ENCODE peak calls at places on chromosome 18, in eight cellular contexts. R, V, F, P, U, Z, E and X are unnamed samples.

GRCh38 chr18:37729715-37730114 is 164.1 kb upstream of the CELF4 start:
- DNase-seq in U (no peak), R (no peak), F (no peak), Z (peak; percentile 17), E (no peak), P (peak; percentile 57), V (no peak), X (no peak)

GRCh38 chr18:27887711-27888495 is 289.0 kb downstream of the CDH2 start:
- DNase-seq in Z (no peak), P (peak; percentile 52), R (peak; percentile 26), E (no peak), U (no peak), V (no peak), F (peak; percentile 19), X (no peak)

GRCh38 chr18:52060612-52061259 is 279.3 kb upstream of the DCC start:
- DNase-seq in F (no peak), V (no peak), P (no peak), U (no peak), E (no peak), Z (no peak), R (no peak), X (no peak)

GRCh38 chr18:13627639-13628038 is 98.7 kb downstream of the FAM210A start:
- DNase-seq in P (no peak), Z (no peak), F (no peak), E (no peak), U (no peak), V (no peak), R (no peak), X (no peak)

GRCh38 chr18:9617006-9617542 is 2.7 kb upstream of the PPP4R1 start:
- DNase-seq in F (peak; percentile 46), E (no peak), U (no peak), R (peak; percentile 39), P (no peak), V (no peak), Z (no peak), X (no peak)

GRCh38 chr18:49778826-49779465 is 34.4 kb downstream of the ACAA2 start:
- DNase-seq in F (no peak), Z (peak; percentile 28), V (no peak), U (no peak), R (peak; percentile 27), E (no peak), P (peak; percentile 87), X (no peak)

GRCh38 chr18:961644-962355 is 57.1 kb downstream of the ADCYAP1 start:
- DNase-seq in F (peak; percentile 45), V (peak; percentile 43), P (no peak), R (peak; percentile 65), U (peak; percentile 52), Z (no peak), E (peak; percentile 67), X (no peak)

GRCh38 chr18:74139888-74140287 is 7.7 kb downstream of the FBXO15 start:
- DNase-seq in F (peak; percentile 34), R (peak; percentile 58), E (no peak), P (peak; percentile 67), Z (peak; percentile 61), U (peak; percentile 34), V (peak; percentile 53), X (no peak)

GRCh38 chr18:22800551-22800951 is 132.6 kb upstream of the RBBP8 start:
- DNase-seq in V (no peak), R (no peak), U (peak; percentile 47), Z (no peak), P (no peak), E (no peak), F (peak; percentile 40), X (no peak)

GRCh38 chr18:61851940-61852451 is 40.8 kb downstream of the RNF152 start:
- DNase-seq in F (peak; percentile 89), U (peak; percentile 25), Z (peak; percentile 15), E (no peak), R (peak; percentile 77), V (no peak), P (no peak), X (no peak)

GRCh38 chr18:55221577-55221976 is 262.3 kb upstream of the CCDC68 start:
- DNase-seq in R (no peak), Z (no peak), U (no peak), F (no peak), E (no peak), P (no peak), V (no peak), X (no peak)

GRCh38 chr18:8365006-8365405 is 244.2 kb upstream of the RAB12 start:
- DNase-seq in P (no peak), R (no peak), Z (no peak), E (no peak), V (no peak), U (no peak), F (no peak), X (no peak)

GRCh38 chr18:8366656-8367055 is 242.6 kb upstream of the RAB12 start:
- DNase-seq in U (no peak), E (no peak), R (no peak), P (no peak), V (no peak), Z (no peak), F (no peak), X (no peak)

GRCh38 chr18:8367217-8367988 is 241.8 kb upstream of the RAB12 start:
- DNase-seq in Z (no peak), R (peak; percentile 18), P (no peak), F (no peak), E (no peak), U (no peak), V (peak; percentile 66), X (peak; percentile 38)

GRCh38 chr18:8365528-8365927 is 243.7 kb upstream of the RAB12 start:
- DNase-seq in P (no peak), Z (no peak), U (no peak), F (no peak), R (no peak), E (no peak), V (no peak), X (no peak)

GRCh38 chr18:8366070-8366469 is 243.2 kb upstream of the RAB12 start:
- DNase-seq in V (no peak), Z (no peak), R (no peak), P (no peak), U (no peak), E (no peak), F (no peak), X (no peak)
- TF ChIP-seq CTCF in V (no peak), Z (no peak), R (no peak), P (no peak), U (no peak), E (no peak), F (no peak), X (no peak)

GRCh38 chr18:3400567-3401296 is 49.2 kb upstream of the TGIF1 start:
- DNase-seq in R (no peak), U (no peak), F (no peak), Z (no peak), E (no peak), P (no peak), V (no peak), X (no peak)

GRCh38 chr18:3394648-3395047 is 55.3 kb upstream of the TGIF1 start:
- DNase-seq in R (no peak), F (no peak), Z (no peak), P (no peak), U (no peak), E (no peak), V (no peak), X (no peak)

GRCh38 chr18:3395466-3395865 is 54.5 kb upstream of the TGIF1 start:
- DNase-seq in P (no peak), E (no peak), U (no peak), Z (no peak), F (no peak), V (no peak), R (no peak), X (no peak)

GRCh38 chr18:3397031-3397750 is 52.8 kb upstream of the TGIF1 start:
- DNase-seq in F (no peak), V (no peak), U (no peak), R (no peak), P (peak; percentile 18), Z (peak; percentile 48), E (no peak), X (no peak)

GRCh38 chr18:3397786-3398185 is 52.2 kb upstream of the TGIF1 start:
- DNase-seq in F (no peak), Z (no peak), U (no peak), R (no peak), V (no peak), E (no peak), P (no peak), X (no peak)
- TF ChIP-seq CTCF in F (no peak), Z (no peak), U (no peak), R (no peak), V (no peak), E (no peak), P (no peak), X (no peak)

GRCh38 chr18:80046961-80047541 is 12.8 kb downstream of the RBFA start:
- DNase-seq in V (no peak), E (no peak), P (no peak), R (no peak), U (no peak), F (no peak), Z (no peak), X (no peak)
- TF ChIP-seq CTCF in V (no peak), E (no peak), P (no peak), R (no peak), U (no peak), F (no peak), Z (no peak), X (no peak)

GRCh38 chr18:79816981-79817606 is 19.4 kb downstream of the KCNG2 start:
- DNase-seq in P (no peak), Z (no peak), E (no peak), F (no peak), V (no peak), U (no peak), R (no peak), X (no peak)

GRCh38 chr18:79817607-79817998 is 19.9 kb downstream of the KCNG2 start:
- DNase-seq in V (no peak), Z (no peak), U (no peak), R (no peak), F (no peak), E (no peak), P (no peak), X (no peak)

GRCh38 chr18:79818631-79819030 is 20.9 kb downstream of the KCNG2 start:
- DNase-seq in U (no peak), F (no peak), E (peak; percentile 47), P (no peak), V (no peak), Z (no peak), R (no peak), X (no peak)

GRCh38 chr18:79819064-79819725 is 21.5 kb downstream of the KCNG2 start:
- DNase-seq in U (no peak), E (peak; percentile 43), R (no peak), V (no peak), P (no peak), F (no peak), Z (no peak), X (no peak)

DNA sequence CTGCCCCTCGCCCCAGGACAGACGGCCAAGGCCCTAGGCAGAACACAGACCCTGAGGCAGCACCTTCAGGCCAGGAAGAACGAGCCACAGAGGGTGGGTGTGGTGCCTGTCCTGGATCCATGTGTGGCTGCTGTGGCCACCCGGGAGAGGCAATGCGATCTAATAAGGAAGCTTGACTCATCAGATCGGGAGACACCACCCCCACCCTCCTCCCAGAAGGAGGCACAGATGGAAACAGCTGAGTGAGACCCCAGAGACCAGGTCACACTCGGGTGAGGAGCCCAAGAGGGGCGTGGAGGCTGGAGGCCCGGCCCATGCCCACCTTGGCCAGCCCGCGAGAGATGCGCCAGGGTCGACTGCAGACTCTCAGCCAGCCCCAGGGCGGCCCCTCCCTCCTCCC is 20.3 kb downstream of the KCNG2 start:
- DNase-seq in Z (no peak), P (no peak), E (peak; percentile 56), U (no peak), R (no peak), V (no peak), F (no peak), X (no peak)
- TF ChIP-seq CTCF in Z (no peak), P (no peak), E (no peak), U (no peak), R (no peak), V (no peak), F (no peak), X (no peak)